ENCODE peak calls at places on chromosomes 3 and 15, in ten cellular contexts. V is effector CD4-positive, alpha-beta T cell; T is kidney tubule cell; K is uterus; J is T-helper 1 cell; Y is A549; N is MCF 10A; F is posterior cingulate gyrus; D is NCI-H1930; B is GM03348. O is an unnamed sample.

GRCh38 chr15:68637755-68638405 is 59.1 kb downstream of the CORO2B start:
- DNase-seq in T (no peak), F (no peak), D (no peak), N (no peak), B (peak; percentile 77), J (no peak), K (peak; percentile 83), Y (no peak), V (no peak), O (no peak)

GRCh38 chr3:155870945-155871745 is 695 bp downstream of the GMPS start:
- DNase-seq in K (peak; percentile 50), N (peak; percentile 63), J (peak; percentile 14), F (peak; percentile 33), Y (peak; percentile 50), T (no peak), V (peak; percentile 28), D (no peak), B (peak; percentile 65), O (peak; percentile 57)

GRCh38 chr15:71440479-71441071 is 325.3 kb downstream of the THSD4 start:
- DNase-seq in J (no peak), N (peak; percentile 66), K (no peak), Y (peak; percentile 67), B (peak; percentile 57), F (no peak), D (peak; percentile 13), V (no peak), T (peak; percentile 71), O (peak; percentile 50)

GRCh38 chr3:16511561-16512434 is 1.7 kb downstream of the RFTN1 start:
- DNase-seq in V (peak; percentile 75), K (peak; percentile 38), J (peak; percentile 11), T (peak; percentile 68), F (no peak), D (no peak), Y (no peak), N (no peak), B (peak; percentile 70), O (no peak)

GRCh38 chr3:73784647-73785420 is 160.1 kb upstream of the PDZRN3 start:
- DNase-seq in F (no peak), B (peak; percentile 53), V (no peak), K (no peak), D (no peak), Y (no peak), J (no peak), N (no peak), T (peak; percentile 84), O (no peak)

GRCh38 chr15:43210172-43210745 is 10.6 kb downstream of the EPB42 start:
- DNase-seq in K (no peak), B (no peak), N (no peak), V (no peak), D (no peak), Y (no peak), F (no peak), J (no peak), T (no peak), O (no peak)

GRCh38 chr15:51390932-51391432 is 49.5 kb downstream of the GLDN start:
- DNase-seq in F (no peak), K (no peak), V (no peak), T (no peak), J (no peak), Y (no peak), N (no peak), D (no peak), B (no peak), O (no peak)

GRCh38 chr3:65758871-65759598 is 279.7 kb downstream of the MAGI1 start:
- DNase-seq in B (peak; percentile 27), J (no peak), N (no peak), K (no peak), V (no peak), F (no peak), Y (no peak), T (no peak), D (no peak), O (no peak)

GRCh38 chr3:51966941-51967383 is 292 bp downstream of the PCBP4 start:
- DNase-seq in N (no peak), T (no peak), D (no peak), F (no peak), V (no peak), B (peak; percentile 22), J (no peak), K (no peak), Y (no peak), O (no peak)

GRCh38 chr15:91253605-91254004 is 153.5 kb downstream of the SV2B start:
- DNase-seq in F (no peak), J (no peak), D (no peak), B (no peak), K (no peak), T (no peak), Y (no peak), N (no peak), V (no peak), O (no peak)

GRCh38 chr15:96340611-96341464 is 10.3 kb downstream of the NR2F2 start:
- DNase-seq in D (no peak), V (no peak), B (peak; percentile 74), T (peak; percentile 77), Y (peak; percentile 86), K (peak; percentile 55), F (no peak), J (no peak), N (peak; percentile 64), O (no peak)

GRCh38 chr3:191774485-191774884 is 313.5 kb downstream of the PYDC2 start:
- DNase-seq in Y (peak; percentile 16), K (no peak), D (no peak), B (peak; percentile 5), T (peak; percentile 92), J (no peak), N (peak; percentile 80), V (no peak), F (no peak), O (peak; percentile 13)

GRCh38 chr3:11610044-11610671 is 33.6 kb downstream of the VGLL4 start:
- DNase-seq in K (no peak), F (no peak), D (no peak), Y (no peak), V (no peak), B (no peak), T (no peak), N (no peak), J (no peak), O (no peak)

GRCh38 chr3:14605070-14605469 is 46.5 kb upstream of the CCDC174 start:
- DNase-seq in T (peak; percentile 87), K (no peak), B (no peak), N (no peak), Y (no peak), F (no peak), J (no peak), D (no peak), V (no peak), O (peak; percentile 24)

GRCh38 chr3:116399701-116400261 is 45.5 kb downstream of the LSAMP start:
- DNase-seq in T (no peak), V (no peak), J (no peak), B (no peak), D (no peak), N (no peak), F (no peak), K (no peak), Y (no peak), O (no peak)

GRCh38 chr15:55824857-55825613 is 82.1 kb upstream of the PRTG start:
- DNase-seq in N (no peak), B (no peak), J (no peak), Y (no peak), D (no peak), F (no peak), T (no peak), V (no peak), K (no peak), O (no peak)

GRCh38 chr15:80562033-80562432 is 133.1 kb upstream of the ABHD17C start:
- DNase-seq in V (no peak), Y (no peak), F (no peak), J (no peak), D (no peak), B (no peak), K (no peak), N (no peak), T (no peak), O (no peak)

GRCh38 chr3:1026395-1026794 is 66.4 kb upstream of the CNTN6 start:
- DNase-seq in B (no peak), N (no peak), K (no peak), V (no peak), D (no peak), J (no peak), T (no peak), Y (no peak), F (no peak), O (no peak)

GRCh38 chr3:196177967-196178366 is 33.2 kb downstream of the ZDHHC19 start:
- DNase-seq in V (no peak), B (no peak), D (no peak), F (no peak), J (no peak), N (no peak), K (no peak), T (no peak), Y (no peak), O (no peak)

GRCh38 chr3:119637679-119638525 is 22.5 kb downstream of the POPDC2 start:
- DNase-seq in K (no peak), F (no peak), V (no peak), D (no peak), B (peak; percentile 86), J (no peak), N (peak; percentile 58), Y (no peak), T (peak; percentile 94), O (peak; percentile 65)

GRCh38 chr3:107367353-107367752 is 9.9 kb upstream of the CCDC54 start:
- DNase-seq in N (peak; percentile 79), B (peak; percentile 57), J (no peak), Y (peak; percentile 28), T (peak; percentile 78), D (no peak), V (no peak), K (no peak), F (no peak), O (peak; percentile 80)

GRCh38 chr3:100634493-100635272 is 25.3 kb downstream of the ADGRG7 start:
- DNase-seq in J (no peak), N (peak; percentile 72), K (no peak), B (no peak), Y (no peak), D (no peak), T (peak; percentile 43), V (no peak), F (no peak), O (peak; percentile 66)

GRCh38 chr15:59611277-59612260 is at the start of gene GCNT3:
- DNase-seq in B (peak; percentile 22), F (no peak), V (no peak), T (peak; percentile 96), D (no peak), N (peak; percentile 31), Y (peak; percentile 97), J (no peak), K (no peak), O (peak; percentile 34)

GRCh38 chr3:124168271-124168670 is 176.3 kb upstream of the ROPN1 start:
- DNase-seq in K (no peak), B (no peak), D (no peak), J (no peak), V (no peak), T (peak; percentile 7), N (peak; percentile 28), F (no peak), Y (no peak), O (no peak)

GRCh38 chr3:100073555-100074307 is 40.6 kb downstream of the FILIP1L start:
- DNase-seq in V (no peak), D (no peak), K (peak; percentile 56), Y (no peak), J (no peak), N (no peak), B (no peak), T (no peak), F (no peak), O (no peak)

GRCh38 chr3:16554126-16554525 is 40.6 kb upstream of the RFTN1 start:
- DNase-seq in N (no peak), Y (no peak), K (no peak), D (no peak), V (no peak), T (no peak), J (no peak), F (no peak), B (no peak), O (no peak)

GRCh38 chr15:89785064-89785770 is 9.1 kb downstream of the MESP2 start:
- DNase-seq in N (peak; percentile 58), B (no peak), V (no peak), K (no peak), F (no peak), T (no peak), Y (peak; percentile 49), J (no peak), D (no peak), O (no peak)

GRCh38 chr15:69893863-69894262 is 203.9 kb downstream of the TLE3 start:
- DNase-seq in D (no peak), N (peak; percentile 49), K (peak; percentile 54), Y (no peak), B (peak; percentile 77), T (peak; percentile 63), J (no peak), V (no peak), F (peak; percentile 37), O (no peak)